ENCODE peak calls at places on chromosomes 1 and 21, in four cellular contexts. K is suprapubic skin, R is right cardiac atrium, D is neuronal stem cell. W is an unnamed sample. For H3K9me3, the result is how much of the 10 kb centered on the place peaks cover.

GRCh38 chr21:14598065-14598464 is 52.0 kb upstream of the SAMSN1 start:
- DNase-seq in D (no peak), K (no peak), R (no peak), W (no peak)

GRCh38 chr1:202798792-202799331 is 9.4 kb downstream of the KDM5B start:
- DNase-seq in D (no peak), K (no peak), R (no peak), W (no peak)

GRCh38 chr1:185645686-185646085 is 88.5 kb upstream of the HMCN1 start:
- DNase-seq in K (no peak), D (no peak), R (no peak), W (no peak)

GRCh38 chr1:41528106-41528505 is 43.6 kb upstream of the EDN2 start:
- DNase-seq in K (no peak), D (no peak), R (no peak), W (no peak)

GRCh38 chr1:228515200-228515834 is 28.1 kb downstream of the RNF187 start:
- DNase-seq in R (no peak), D (peak), K (no peak), W (no peak)

GRCh38 chr1:209653915-209654351 is 1.7 kb upstream of the LAMB3 start:
- DNase-seq in R (no peak), K (no peak), D (no peak), W (no peak)

GRCh38 chr1:231512147-231512698 is 16.2 kb upstream of the TSNAX start:
- DNase-seq in K (no peak), D (no peak), R (no peak), W (no peak)

GRCh38 chr1:41936107-41936506 is 17.4 kb upstream of the HIVEP3 start:
- DNase-seq in D (no peak), R (no peak), K (no peak), W (no peak)

GRCh38 chr1:35062518-35063196 is 16.5 kb upstream of the ZMYM1 start:
- DNase-seq in K (no peak), D (no peak), R (no peak), W (no peak)

GRCh38 chr1:234879157-234880080 is 249.2 kb downstream of the TOMM20 start:
- DNase-seq in R (no peak), K (no peak), D (no peak), W (no peak)

GRCh38 chr1:15407579-15407978 is 2.1 kb upstream of the EFHD2 start:
- DNase-seq in K (no peak), D (no peak), R (no peak), W (no peak)

GRCh38 chr1:208089971-208090755 is 154.0 kb downstream of the PLXNA2 start:
- DNase-seq in D (no peak), R (peak), K (no peak), W (no peak)

GRCh38 chr1:68107771-68108170 is 57.3 kb upstream of the DIRAS3 start:
- DNase-seq in R (no peak), D (no peak), K (no peak), W (no peak)

GRCh38 chr1:41580021-41580420 is 95.5 kb upstream of the EDN2 start:
- DNase-seq in D (no peak), R (no peak), K (no peak), W (no peak)

GRCh38 chr1:94970783-94971182 is 43.9 kb upstream of the CNN3 start:
- DNase-seq in K (no peak), R (no peak), D (no peak), W (no peak)

GRCh38 chr1:242139437-242139836 is 140.5 kb upstream of the MAP1LC3C start:
- DNase-seq in R (no peak), K (no peak), D (no peak), W (no peak)

GRCh38 chr1:155989992-155990325 is 11.6 kb upstream of the ARHGEF2 start:
- DNase-seq in D (no peak), R (no peak), K (no peak), W (no peak)

GRCh38 chr1:236206548-236206947 is 64.2 kb downstream of the GPR137B start:
- DNase-seq in K (no peak), R (peak), D (peak), W (no peak)

GRCh38 chr1:191125950-191126349 is 648.3 kb upstream of the BRINP3 start:
- DNase-seq in D (no peak), R (no peak), K (no peak), W (no peak)

GRCh38 chr1:198125995-198126758 is 30.6 kb upstream of the NEK7 start:
- DNase-seq in K (no peak), D (no peak), R (no peak), W (no peak)

GRCh38 chr1:74673351-74674111 is at the start of gene ERICH3:
- DNase-seq in R (peak), D (no peak), K (no peak), W (no peak)

GRCh38 chr1:100034465-100034864 is 64.7 kb downstream of the SLC35A3 start:
- DNase-seq in D (no peak), K (no peak), R (no peak), W (no peak)

GRCh38 chr1:155569988-155570592 is 7.5 kb upstream of the ASH1L start:
- DNase-seq in R (no peak), K (no peak), D (no peak), W (no peak)

GRCh38 chr1:164602142-164602429 is 43.1 kb downstream of the PBX1 start:
- DNase-seq in D (no peak), K (no peak), R (no peak), W (no peak)

GRCh38 chr1:181112071-181112929 is 23.8 kb downstream of the IER5 start:
- DNase-seq in R (peak), D (no peak), K (peak), W (no peak)

GRCh38 chr1:50968884-50969610 is 998 bp upstream of the CDKN2C start:
- DNase-seq in R (peak), D (no peak), K (peak), W (peak)

GRCh38 chr21:42818328-42818749 is 61.0 kb downstream of the WDR4 start:
- DNase-seq in R (peak), D (no peak), K (peak), W (no peak)

GRCh38 chr1:152197361-152197941 is 26.5 kb downstream of the HRNR start:
- DNase-seq in D (no peak), R (no peak), K (no peak), W (no peak)

GRCh38 chr1:152198982-152199381 is 25.0 kb downstream of the HRNR start:
- DNase-seq in R (no peak), D (no peak), K (no peak), W (no peak)
- H3K9me3 ChIP-seq in R (under half), D (under half), K (under half), W (under half)

DNA sequence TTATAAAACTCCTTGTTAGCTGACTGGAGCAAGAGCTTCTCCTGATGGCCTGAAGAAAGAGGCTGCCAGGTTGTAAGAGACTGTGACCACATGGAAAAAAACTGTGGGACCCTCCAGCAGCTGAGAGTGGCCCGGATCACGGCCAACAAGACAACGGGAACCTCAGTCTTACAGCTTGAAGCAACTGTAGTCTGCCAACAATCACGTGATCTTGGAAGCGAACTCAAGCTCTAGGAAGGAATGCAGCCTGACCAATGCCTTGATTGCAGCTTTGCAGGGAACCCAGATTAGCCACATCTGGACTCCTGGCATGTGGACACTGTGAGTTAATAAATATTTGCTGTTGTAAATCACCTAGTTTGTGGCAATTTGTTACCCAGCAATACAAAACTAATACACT is 442.6 kb upstream of the PRMT6 start:
- DNase-seq in D (no peak), R (no peak), K (no peak), W (no peak)
- H3K9me3 ChIP-seq in D (under half), R (under half), K (under half), W (under half)

GRCh38 chr21:36100971-36101641 is 31.3 kb downstream of the CBR1 start:
- DNase-seq in D (no peak), K (no peak), R (no peak), W (no peak)

GRCh38 chr21:36104306-36105300 is 30.3 kb upstream of the CBR3 start:
- DNase-seq in K (no peak), R (peak), D (peak), W (peak)

GRCh38 chr21:36103434-36103833 is 31.4 kb upstream of the CBR3 start:
- DNase-seq in R (no peak), D (no peak), K (no peak), W (no peak)

GRCh38 chr21:36109868-36110267 is 25.0 kb upstream of the CBR3 start:
- DNase-seq in D (no peak), R (no peak), K (no peak), W (no peak)

GRCh38 chr21:36105327-36105842 is 29.5 kb upstream of the CBR3 start:
- DNase-seq in R (no peak), D (no peak), K (no peak), W (no peak)
- H3K9me3 ChIP-seq in R (under half), D (under half), K (under half), W (under half)

DNA sequence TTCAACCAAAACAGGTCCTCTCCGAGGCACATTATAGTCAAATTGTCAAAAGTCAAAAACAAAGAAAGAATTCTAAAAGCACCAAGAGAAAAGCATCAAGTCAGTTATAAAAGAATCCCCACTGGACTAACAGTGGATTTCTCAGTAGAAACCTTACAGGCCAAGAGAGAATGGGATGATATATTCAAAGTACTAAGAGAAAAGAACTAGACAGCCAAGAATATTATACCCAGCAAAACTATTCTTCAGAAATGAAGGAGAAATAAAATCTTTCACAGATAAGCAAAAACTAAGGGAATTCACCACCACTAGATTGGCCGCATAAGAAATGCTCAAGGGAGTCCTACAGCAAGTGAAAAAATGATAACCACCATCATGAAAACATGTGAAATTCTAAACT is 16.1 kb downstream of the OLFML3 start:
- DNase-seq in K (no peak), R (no peak), D (no peak), W (no peak)
- H3K9me3 ChIP-seq in K (under half), R (under half), D (under half), W (under half)

W was measured in T-helper 17 cell.